ENCODE peak calls at places on chromosome 20, in five cellular contexts. S is osteocyte; E is activated T-helper 1 cell treated with anti-CD3 and anti-CD28 coated beads, Interleukin-12 subunit alpha, Interleukin-12 subunit beta, Interleukin-2, Interleukin-4 antibody, amounts not matched to agents 30 ng/mL and 10 ng/mL and 1 ng/mL, durations not matched to agents 14 hours and 24 hours and 36 hours; A is heart left ventricle; M is left colon. L is an unnamed sample.
A peak's percentile ranks its signal among the peaks of the same experiment; 100 is the strongest.

GRCh38 chr20:54452277-54452676 is 23.1 kb upstream of the DOK5 start:
- DNase-seq in S (no peak), E (no peak), A (no peak), M (no peak), L (no peak)

GRCh38 chr20:14445902-14446301 is 108.5 kb upstream of the FLRT3 start:
- DNase-seq in S (no peak), E (no peak), A (no peak), M (no peak), L (peak; percentile 35)

GRCh38 chr20:47670913-47671312 is 114.4 kb downstream of the SULF2 start:
- DNase-seq in S (no peak), E (no peak), A (no peak), M (no peak), L (no peak)

GRCh38 chr20:49724637-49725606 is 11.2 kb upstream of the B4GALT5 start:
- DNase-seq in S (no peak), E (no peak), A (peak; percentile 81), M (no peak), L (peak; percentile 38)

GRCh38 chr20:42435230-42435629 is 754.5 kb downstream of the PTPRT start:
- DNase-seq in S (no peak), E (no peak), A (no peak), M (no peak), L (no peak)

GRCh38 chr20:59518881-59519706 is 85.2 kb upstream of the PHACTR3 start:
- DNase-seq in S (no peak), E (no peak), A (no peak), M (peak; percentile 23), L (peak; percentile 80)

GRCh38 chr20:48851579-48851978 is 23.8 kb upstream of the PREX1 start:
- DNase-seq in S (no peak), E (no peak), A (no peak), M (no peak), L (no peak)

GRCh38 chr20:53408728-53409157 is 184.9 kb downstream of the ZNF217 start:
- DNase-seq in S (no peak), E (no peak), A (no peak), M (no peak), L (no peak)

GRCh38 chr20:22412977-22413868 is 171.1 kb downstream of the FOXA2 start:
- DNase-seq in S (no peak), E (no peak), A (no peak), M (no peak), L (no peak)

GRCh38 chr20:17223553-17223952 is 3.3 kb upstream of the PCSK2 start:
- DNase-seq in S (no peak), E (no peak), A (no peak), M (no peak), L (no peak)

GRCh38 chr20:46330072-46330763 is 21.9 kb upstream of the CDH22 start:
- DNase-seq in S (no peak), E (no peak), A (no peak), M (no peak), L (no peak)

GRCh38 chr20:4041748-4042411 is 26.5 kb upstream of the RNF24 start:
- DNase-seq in S (no peak), E (no peak), A (no peak), M (peak; percentile 90), L (peak; percentile 100)

GRCh38 chr20:63056236-63057132 is 49.7 kb upstream of the BHLHE23 start:
- DNase-seq in S (peak; percentile 84), E (peak; percentile 8), A (peak; percentile 18), M (peak; percentile 16), L (peak; percentile 20)

GRCh38 chr20:23298926-23299672 is 51.5 kb upstream of the NXT1 start:
- DNase-seq in S (no peak), E (no peak), A (no peak), M (no peak), L (no peak)

GRCh38 chr20:23440004-23440403 is 519 bp downstream of the CSTL1 start:
- DNase-seq in S (no peak), E (no peak), A (no peak), M (no peak), L (no peak)